ENCODE peak calls at places on chromosome 16, in six cellular contexts. One of them, this sample, is unnamed.

GRCh38 chr16:87506423-87507350 is 13.9 kb upstream of the ZCCHC14 start:
- DNase-seq in HFFc6: no peak
- DNase-seq in MCF 10A: no peak
- DNase-seq in GM13977: no peak
- DNase-seq in GM06990: no peak
- DNase-seq in breast epithelium: no peak
- DNase-seq in this sample: peak; percentile 35

GRCh38 chr16:68070249-68070725 is 14.9 kb upstream of the NFATC3 start:
- DNase-seq in GM06990: no peak
- DNase-seq in HFFc6: no peak
- DNase-seq in GM13977: peak; percentile 48
- DNase-seq in MCF 10A: no peak
- DNase-seq in breast epithelium: no peak
- DNase-seq in this sample: peak; percentile 18

GRCh38 chr16:24562811-24563210 is 23.4 kb downstream of the RBBP6 start:
- DNase-seq in GM06990: no peak
- DNase-seq in HFFc6: no peak
- DNase-seq in breast epithelium: no peak
- DNase-seq in GM13977: no peak
- DNase-seq in MCF 10A: no peak
- DNase-seq in this sample: no peak

GRCh38 chr16:30658731-30659506 is 688 bp downstream of the FBRS start:
- DNase-seq in GM06990: peak; percentile 86
- DNase-seq in breast epithelium: no peak
- DNase-seq in MCF 10A: peak; percentile 97
- DNase-seq in HFFc6: peak; percentile 94
- DNase-seq in GM13977: peak; percentile 91
- DNase-seq in this sample: no peak

GRCh38 chr16:14419817-14420216 is 210.2 kb downstream of the PARN start:
- DNase-seq in GM06990: no peak
- DNase-seq in breast epithelium: no peak
- DNase-seq in GM13977: no peak
- DNase-seq in HFFc6: no peak
- DNase-seq in MCF 10A: no peak
- DNase-seq in this sample: no peak

GRCh38 chr16:15482068-15482747 is 47.8 kb downstream of the BMERB1 start:
- DNase-seq in breast epithelium: peak; percentile 62
- DNase-seq in GM06990: no peak
- DNase-seq in HFFc6: peak; percentile 96
- DNase-seq in MCF 10A: peak; percentile 97
- DNase-seq in GM13977: no peak
- DNase-seq in this sample: no peak

GRCh38 chr16:54284319-54284930 is 2.2 kb downstream of the IRX3 start:
- DNase-seq in GM06990: no peak
- DNase-seq in HFFc6: no peak
- DNase-seq in GM13977: peak; percentile 57
- DNase-seq in MCF 10A: no peak
- DNase-seq in breast epithelium: no peak
- DNase-seq in this sample: no peak

GRCh38 chr16:86734559-86735480 is 156.5 kb downstream of the FOXL1 start:
- DNase-seq in breast epithelium: no peak
- DNase-seq in HFFc6: peak; percentile 13
- DNase-seq in MCF 10A: no peak
- DNase-seq in GM06990: no peak
- DNase-seq in GM13977: no peak
- DNase-seq in this sample: no peak

GRCh38 chr16:14098081-14098480 is 27.0 kb downstream of the MRTFB start:
- DNase-seq in GM13977: no peak
- DNase-seq in HFFc6: peak; percentile 29
- DNase-seq in MCF 10A: no peak
- DNase-seq in GM06990: no peak
- DNase-seq in breast epithelium: no peak
- DNase-seq in this sample: no peak

GRCh38 chr16:73066927-73067670 is 19.2 kb upstream of the ZFHX3 start:
- DNase-seq in HFFc6: no peak
- DNase-seq in breast epithelium: no peak
- DNase-seq in GM13977: no peak
- DNase-seq in MCF 10A: no peak
- DNase-seq in GM06990: no peak
- DNase-seq in this sample: no peak

GRCh38 chr16:55273356-55273755 is 50.6 kb upstream of the IRX6 start:
- DNase-seq in breast epithelium: no peak
- DNase-seq in GM13977: no peak
- DNase-seq in HFFc6: no peak
- DNase-seq in MCF 10A: no peak
- DNase-seq in GM06990: no peak
- DNase-seq in this sample: no peak

GRCh38 chr16:4521971-4522623 is 16.5 kb downstream of the CDIP1 start:
- DNase-seq in GM06990: no peak
- DNase-seq in breast epithelium: no peak
- DNase-seq in HFFc6: no peak
- DNase-seq in MCF 10A: no peak
- DNase-seq in GM13977: no peak
- DNase-seq in this sample: no peak

GRCh38 chr16:30351001-30351441 is 4.1 kb downstream of the CD2BP2 start:
- DNase-seq in GM06990: no peak
- DNase-seq in GM13977: no peak
- DNase-seq in HFFc6: no peak
- DNase-seq in MCF 10A: no peak
- DNase-seq in breast epithelium: no peak
- DNase-seq in this sample: peak; percentile 78

GRCh38 chr16:74865922-74866598 is 91.4 kb upstream of the FA2H start:
- DNase-seq in GM13977: no peak
- DNase-seq in GM06990: no peak
- DNase-seq in breast epithelium: no peak
- DNase-seq in HFFc6: no peak
- DNase-seq in MCF 10A: no peak
- DNase-seq in this sample: no peak

GRCh38 chr16:68162413-68162812 is 73.5 kb downstream of the ESRP2 start:
- DNase-seq in HFFc6: no peak
- DNase-seq in MCF 10A: no peak
- DNase-seq in GM13977: no peak
- DNase-seq in breast epithelium: no peak
- DNase-seq in GM06990: no peak
- DNase-seq in this sample: no peak

DNA sequence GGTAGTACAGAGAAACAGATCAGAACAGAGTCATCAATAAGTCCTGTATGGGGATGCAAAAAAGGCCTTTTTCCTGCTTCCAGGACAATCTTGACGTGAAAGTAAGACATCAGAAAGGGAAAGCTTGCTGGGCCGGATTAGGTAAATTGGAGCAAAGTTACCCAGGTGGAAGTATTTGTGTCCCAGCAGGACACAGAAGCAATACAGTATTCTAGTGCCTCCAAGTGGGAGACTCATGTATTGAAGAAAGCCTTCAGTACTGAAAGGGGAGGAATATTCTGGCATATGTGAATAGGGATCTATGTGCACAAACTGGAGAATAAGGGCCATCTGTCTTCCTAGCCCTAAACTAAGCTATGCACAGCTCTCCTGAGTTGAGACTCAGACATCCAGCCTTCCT is 327.2 kb upstream of the CDH8 start:
- DNase-seq in HFFc6: no peak
- DNase-seq in breast epithelium: no peak
- DNase-seq in GM13977: no peak
- DNase-seq in GM06990: no peak
- DNase-seq in MCF 10A: no peak
- DNase-seq in this sample: no peak
- TF ChIP-seq CTCF in HFFc6: no peak
- TF ChIP-seq CTCF in breast epithelium: no peak
- TF ChIP-seq CTCF in GM13977: no peak
- TF ChIP-seq CTCF in GM06990: no peak
- TF ChIP-seq CTCF in MCF 10A: no peak
- TF ChIP-seq CTCF in this sample: no peak

GRCh38 chr16:23504453-23505179 is 5.7 kb downstream of the GGA2 start:
- DNase-seq in MCF 10A: peak; percentile 98
- DNase-seq in GM06990: peak; percentile 84
- DNase-seq in GM13977: peak; percentile 74
- DNase-seq in breast epithelium: no peak
- DNase-seq in HFFc6: peak; percentile 94
- DNase-seq in this sample: no peak
- TF ChIP-seq CTCF in MCF 10A: no peak
- TF ChIP-seq CTCF in GM06990: no peak
- TF ChIP-seq CTCF in GM13977: no peak
- TF ChIP-seq CTCF in breast epithelium: no peak
- TF ChIP-seq CTCF in HFFc6: peak; percentile 52
- TF ChIP-seq CTCF in this sample: peak; percentile 54

GRCh38 chr16:27429330-27429871 is 27.4 kb downstream of the IL21R start:
- DNase-seq in HFFc6: no peak
- DNase-seq in MCF 10A: no peak
- DNase-seq in GM13977: no peak
- DNase-seq in GM06990: no peak
- DNase-seq in breast epithelium: no peak
- DNase-seq in this sample: peak; percentile 17

GRCh38 chr16:27426423-27427408 is 24.7 kb downstream of the IL21R start:
- DNase-seq in MCF 10A: peak; percentile 87
- DNase-seq in GM13977: peak; percentile 81
- DNase-seq in HFFc6: peak; percentile 90
- DNase-seq in GM06990: peak; percentile 82
- DNase-seq in breast epithelium: no peak
- DNase-seq in this sample: peak; percentile 66

GRCh38 chr16:27427538-27427937 is 25.6 kb downstream of the IL21R start:
- DNase-seq in MCF 10A: no peak
- DNase-seq in GM13977: no peak
- DNase-seq in breast epithelium: no peak
- DNase-seq in GM06990: no peak
- DNase-seq in HFFc6: no peak
- DNase-seq in this sample: peak; percentile 46

GRCh38 chr16:27429981-27430441 is 28.0 kb downstream of the IL21R start:
- DNase-seq in MCF 10A: no peak
- DNase-seq in HFFc6: no peak
- DNase-seq in GM06990: peak; percentile 62
- DNase-seq in GM13977: no peak
- DNase-seq in breast epithelium: no peak
- DNase-seq in this sample: peak; percentile 90

GRCh38 chr16:27428035-27428785 is 26.2 kb downstream of the IL21R start:
- DNase-seq in breast epithelium: no peak
- DNase-seq in HFFc6: no peak
- DNase-seq in GM13977: no peak
- DNase-seq in GM06990: no peak
- DNase-seq in MCF 10A: no peak
- DNase-seq in this sample: peak; percentile 50
- TF ChIP-seq CTCF in breast epithelium: no peak
- TF ChIP-seq CTCF in HFFc6: peak; percentile 62
- TF ChIP-seq CTCF in GM13977: peak; percentile 13
- TF ChIP-seq CTCF in GM06990: peak; percentile 62
- TF ChIP-seq CTCF in MCF 10A: no peak
- TF ChIP-seq CTCF in this sample: peak; percentile 26

GRCh38 chr16:52709286-52709685 is 162.3 kb upstream of the TOX3 start:
- DNase-seq in breast epithelium: no peak
- DNase-seq in HFFc6: no peak
- DNase-seq in MCF 10A: no peak
- DNase-seq in GM13977: no peak
- DNase-seq in GM06990: no peak
- DNase-seq in this sample: no peak

DNA sequence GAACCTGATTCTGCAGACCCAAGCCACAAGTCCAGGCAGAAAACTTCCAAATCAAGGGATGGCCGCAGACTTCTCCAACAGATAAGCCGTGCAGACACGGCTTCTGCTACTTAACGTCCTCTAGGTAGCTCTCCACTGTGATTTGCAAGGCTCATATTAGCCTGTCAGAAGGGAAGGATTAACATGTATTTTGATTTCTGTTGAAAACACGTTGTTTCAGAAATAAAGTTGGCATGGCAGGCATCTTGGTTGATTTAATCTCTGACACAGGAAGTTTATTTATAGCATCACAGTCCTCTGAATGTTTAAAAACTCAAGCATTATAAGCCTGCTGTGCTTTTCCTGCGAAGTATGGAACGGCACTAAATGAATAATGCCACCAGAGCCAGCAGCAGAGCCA is 166.8 kb upstream of the TOX3 start:
- DNase-seq in breast epithelium: no peak
- DNase-seq in GM13977: no peak
- DNase-seq in GM06990: no peak
- DNase-seq in MCF 10A: no peak
- DNase-seq in HFFc6: no peak
- DNase-seq in this sample: no peak
- TF ChIP-seq CTCF in breast epithelium: no peak
- TF ChIP-seq CTCF in GM13977: no peak
- TF ChIP-seq CTCF in GM06990: no peak
- TF ChIP-seq CTCF in MCF 10A: no peak
- TF ChIP-seq CTCF in HFFc6: no peak
- TF ChIP-seq CTCF in this sample: no peak

GRCh38 chr16:58536278-58536677 is 21.0 kb downstream of the SETD6 start:
- DNase-seq in breast epithelium: no peak
- DNase-seq in GM13977: no peak
- DNase-seq in HFFc6: no peak
- DNase-seq in MCF 10A: no peak
- DNase-seq in GM06990: no peak
- DNase-seq in this sample: no peak

GRCh38 chr16:58535100-58535499 is 19.8 kb downstream of the SETD6 start:
- DNase-seq in breast epithelium: no peak
- DNase-seq in HFFc6: no peak
- DNase-seq in MCF 10A: no peak
- DNase-seq in GM13977: no peak
- DNase-seq in GM06990: no peak
- DNase-seq in this sample: no peak

GRCh38 chr16:58533751-58534470 is 18.6 kb downstream of the SETD6 start:
- DNase-seq in HFFc6: no peak
- DNase-seq in GM06990: no peak
- DNase-seq in MCF 10A: no peak
- DNase-seq in breast epithelium: no peak
- DNase-seq in GM13977: no peak
- DNase-seq in this sample: no peak

GRCh38 chr16:58537124-58537906 is 22.0 kb downstream of the SETD6 start:
- DNase-seq in MCF 10A: no peak
- DNase-seq in HFFc6: no peak
- DNase-seq in GM13977: no peak
- DNase-seq in GM06990: no peak
- DNase-seq in breast epithelium: no peak
- DNase-seq in this sample: no peak
- TF ChIP-seq CTCF in MCF 10A: no peak
- TF ChIP-seq CTCF in HFFc6: no peak
- TF ChIP-seq CTCF in GM13977: no peak
- TF ChIP-seq CTCF in GM06990: no peak
- TF ChIP-seq CTCF in breast epithelium: no peak
- TF ChIP-seq CTCF in this sample: no peak

GRCh38 chr16:56969769-56970168 is 8.0 kb downstream of the CETP start:
- DNase-seq in MCF 10A: no peak
- DNase-seq in GM13977: no peak
- DNase-seq in GM06990: no peak
- DNase-seq in HFFc6: no peak
- DNase-seq in breast epithelium: no peak
- DNase-seq in this sample: peak; percentile 83
- TF ChIP-seq CTCF in MCF 10A: no peak
- TF ChIP-seq CTCF in GM13977: no peak
- TF ChIP-seq CTCF in GM06990: no peak
- TF ChIP-seq CTCF in HFFc6: no peak
- TF ChIP-seq CTCF in breast epithelium: no peak
- TF ChIP-seq CTCF in this sample: no peak

GRCh38 chr16:80039777-80040176 is 439.2 kb upstream of the MAF start:
- DNase-seq in GM06990: no peak
- DNase-seq in GM13977: no peak
- DNase-seq in HFFc6: no peak
- DNase-seq in breast epithelium: no peak
- DNase-seq in MCF 10A: no peak
- DNase-seq in this sample: no peak
- TF ChIP-seq CTCF in GM06990: no peak
- TF ChIP-seq CTCF in GM13977: no peak
- TF ChIP-seq CTCF in HFFc6: no peak
- TF ChIP-seq CTCF in breast epithelium: no peak
- TF ChIP-seq CTCF in MCF 10A: no peak
- TF ChIP-seq CTCF in this sample: no peak

This sample was measured in chondrocyte.